ENCODE peak calls at places on chromosomes 1 and 21, in four cellular contexts. Y, N, V and G are unnamed samples.
A peak's percentile ranks its signal among the peaks of the same experiment; 100 is the strongest.

GRCh38 chr1:6096243-6097116 is 50.8 kb downstream of the KCNAB2 start:
- DNase-seq in N (no peak), Y (no peak), V (peak; percentile 27), G (no peak)

GRCh38 chr1:10271869-10272268 is 61.5 kb downstream of the KIF1B start:
- DNase-seq in N (no peak), V (no peak), Y (no peak), G (no peak)

GRCh38 chr1:212118872-212119260 is 83.3 kb downstream of the DTL start:
- DNase-seq in N (no peak), Y (no peak), V (no peak), G (no peak)

GRCh38 chr1:38095337-38096030 is 48.9 kb upstream of the POU3F1 start:
- DNase-seq in N (no peak), V (no peak), Y (no peak), G (no peak)

GRCh38 chr1:99970713-99971255 is 988 bp downstream of the SLC35A3 start:
- DNase-seq in V (no peak), Y (peak; percentile 11), N (no peak), G (no peak)

GRCh38 chr1:154624756-154625643 is 17.0 kb upstream of the ADAR start:
- DNase-seq in Y (peak; percentile 65), N (peak; percentile 89), V (no peak), G (peak; percentile 57)

GRCh38 chr1:180291004-180291403 is 60.9 kb downstream of the LHX4 start:
- DNase-seq in N (no peak), Y (peak; percentile 74), V (no peak), G (no peak)

GRCh38 chr1:44553771-44554170 is 120.5 kb downstream of the TMEM53 start:
- DNase-seq in N (peak; percentile 71), V (no peak), Y (peak; percentile 68), G (peak; percentile 27)

GRCh38 chr1:28510350-28511223 is 4.7 kb downstream of the RCC1 start:
- DNase-seq in V (no peak), N (peak; percentile 36), Y (peak; percentile 63), G (peak; percentile 69)

DNA sequence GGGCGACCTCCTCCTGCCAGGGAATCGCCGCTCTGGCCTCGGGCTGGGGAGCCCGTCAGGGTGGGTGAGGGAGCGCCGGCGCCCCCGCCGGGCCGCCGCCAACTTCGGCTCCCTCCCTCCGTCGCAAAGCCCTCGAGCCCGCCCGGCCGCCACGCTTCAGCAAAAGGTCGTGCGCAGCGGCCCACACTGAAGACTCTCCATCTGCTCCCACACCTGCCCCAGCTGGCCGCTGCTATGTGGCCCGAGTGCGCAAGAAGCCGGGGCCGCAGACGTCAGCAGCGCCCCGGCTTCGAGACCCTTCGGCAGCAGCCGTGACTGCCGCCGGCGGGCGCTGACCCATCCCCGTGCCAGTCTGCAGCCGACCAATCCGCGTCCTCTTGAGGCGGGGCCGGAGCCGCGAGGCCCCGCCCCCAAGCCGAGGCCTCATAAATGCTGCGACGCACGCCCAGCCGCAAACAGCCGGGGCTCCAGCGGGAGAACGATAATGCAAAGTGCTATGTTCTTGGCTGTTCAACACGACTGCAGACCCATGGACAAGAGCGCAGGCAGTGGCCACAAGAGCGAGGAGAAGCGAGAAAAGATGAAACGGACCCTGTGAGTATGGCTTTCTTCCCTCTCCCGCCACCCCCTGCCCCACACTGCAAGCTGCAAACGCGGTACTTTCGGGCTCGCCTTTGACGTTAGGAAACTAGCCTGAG is at the start of gene RGS2:
- DNase-seq in Y (peak; percentile 92), V (peak; percentile 93), N (peak; percentile 84), G (peak; percentile 89)
- TF ChIP-seq CTCF in Y (no peak), V (no peak), N (peak; percentile 64), G (no peak)

GRCh38 chr1:220527279-220528048 is 472 bp upstream of the MARK1 start:
- DNase-seq in Y (peak; percentile 6), N (no peak), V (peak; percentile 36), G (peak; percentile 21)
- TF ChIP-seq CTCF in Y (no peak), N (no peak), V (no peak), G (no peak)

GRCh38 chr1:227791425-227792090 is 23.9 kb upstream of the PRSS38 start:
- DNase-seq in N (no peak), Y (no peak), V (no peak), G (no peak)

GRCh38 chr1:227793079-227793947 is 22.2 kb upstream of the PRSS38 start:
- DNase-seq in N (no peak), Y (no peak), V (no peak), G (peak; percentile 35)

GRCh38 chr1:227793948-227794812 is 21.3 kb upstream of the PRSS38 start:
- DNase-seq in Y (peak; percentile 42), N (peak; percentile 79), V (no peak), G (peak; percentile 97)

GRCh38 chr1:227790868-227791267 is 24.6 kb upstream of the PRSS38 start:
- DNase-seq in V (no peak), Y (no peak), N (no peak), G (no peak)

DNA sequence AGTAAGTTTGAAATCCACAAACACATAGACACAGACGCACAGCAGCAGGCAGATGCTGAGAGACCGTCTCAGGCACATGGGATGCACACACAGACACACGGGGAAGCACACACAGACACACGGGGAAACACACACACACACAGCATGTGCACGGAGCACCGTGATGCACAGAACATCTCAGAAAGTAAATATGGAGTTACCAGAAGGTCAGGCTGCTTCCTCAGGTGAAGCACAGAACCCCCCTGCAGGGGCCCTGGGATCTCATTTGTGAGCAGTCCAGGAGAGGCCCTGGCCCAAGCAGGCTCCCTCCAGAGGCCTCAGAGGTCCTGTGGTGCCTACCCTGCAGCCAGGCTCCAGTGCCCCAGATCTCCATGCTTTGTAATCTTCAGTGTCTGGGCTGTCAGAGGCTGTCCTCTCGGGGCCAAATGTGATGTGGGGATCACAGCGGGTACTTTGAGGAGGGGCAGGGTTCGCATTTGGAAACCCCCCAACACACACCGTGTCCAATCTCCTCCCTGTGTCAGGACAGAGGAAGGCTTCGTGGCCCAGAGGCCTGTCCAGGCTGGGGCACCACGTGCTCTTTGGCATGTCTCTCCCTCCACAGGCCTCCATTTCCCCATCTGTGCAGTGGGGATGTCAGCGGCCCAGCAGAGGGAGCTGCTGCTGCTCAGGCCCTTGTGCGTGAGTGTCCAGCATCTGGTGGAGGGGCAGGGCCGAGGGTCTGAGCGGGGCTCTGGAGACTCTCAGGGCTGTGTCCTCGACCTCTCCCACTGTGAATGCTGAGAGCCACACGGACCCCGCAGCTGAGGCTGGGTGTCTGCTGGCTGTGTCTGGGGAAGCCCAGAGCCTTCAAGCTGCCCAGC is 23.0 kb upstream of the PRSS38 start:
- DNase-seq in Y (no peak), N (no peak), V (no peak), G (no peak)
- TF ChIP-seq CTCF in Y (no peak), N (peak; percentile 54), V (no peak), G (no peak)

GRCh38 chr1:201147396-201148015 is 6.8 kb downstream of the TMEM9 start:
- DNase-seq in V (no peak), N (no peak), Y (no peak), G (no peak)

GRCh38 chr1:201145132-201145531 is 9.1 kb downstream of the TMEM9 start:
- DNase-seq in Y (no peak), N (no peak), V (no peak), G (no peak)

GRCh38 chr1:201145816-201146215 is 8.5 kb downstream of the TMEM9 start:
- DNase-seq in Y (no peak), V (no peak), N (no peak), G (no peak)

GRCh38 chr1:201146626-201147390 is 7.5 kb downstream of the TMEM9 start:
- DNase-seq in N (no peak), Y (no peak), V (no peak), G (no peak)

GRCh38 chr1:201149400-201149799 is 4.9 kb downstream of the TMEM9 start:
- DNase-seq in N (peak; percentile 40), V (no peak), Y (peak; percentile 53), G (peak; percentile 55)
- TF ChIP-seq CTCF in N (peak; percentile 77), V (no peak), Y (peak; percentile 27), G (peak; percentile 28)

GRCh38 chr21:42655797-42656770 is 2.7 kb downstream of the PDE9A start:
- DNase-seq in N (no peak), V (no peak), Y (no peak), G (no peak)

GRCh38 chr21:42653492-42654061 is at the start of gene PDE9A:
- DNase-seq in V (peak; percentile 81), Y (no peak), N (no peak), G (peak; percentile 31)

GRCh38 chr21:42654913-42655796 is 1.7 kb downstream of the PDE9A start:
- DNase-seq in V (no peak), N (no peak), Y (no peak), G (no peak)

GRCh38 chr21:42652527-42653491 is 612 bp upstream of the PDE9A start:
- DNase-seq in V (peak; percentile 80), N (no peak), Y (peak; percentile 37), G (peak; percentile 73)

DNA sequence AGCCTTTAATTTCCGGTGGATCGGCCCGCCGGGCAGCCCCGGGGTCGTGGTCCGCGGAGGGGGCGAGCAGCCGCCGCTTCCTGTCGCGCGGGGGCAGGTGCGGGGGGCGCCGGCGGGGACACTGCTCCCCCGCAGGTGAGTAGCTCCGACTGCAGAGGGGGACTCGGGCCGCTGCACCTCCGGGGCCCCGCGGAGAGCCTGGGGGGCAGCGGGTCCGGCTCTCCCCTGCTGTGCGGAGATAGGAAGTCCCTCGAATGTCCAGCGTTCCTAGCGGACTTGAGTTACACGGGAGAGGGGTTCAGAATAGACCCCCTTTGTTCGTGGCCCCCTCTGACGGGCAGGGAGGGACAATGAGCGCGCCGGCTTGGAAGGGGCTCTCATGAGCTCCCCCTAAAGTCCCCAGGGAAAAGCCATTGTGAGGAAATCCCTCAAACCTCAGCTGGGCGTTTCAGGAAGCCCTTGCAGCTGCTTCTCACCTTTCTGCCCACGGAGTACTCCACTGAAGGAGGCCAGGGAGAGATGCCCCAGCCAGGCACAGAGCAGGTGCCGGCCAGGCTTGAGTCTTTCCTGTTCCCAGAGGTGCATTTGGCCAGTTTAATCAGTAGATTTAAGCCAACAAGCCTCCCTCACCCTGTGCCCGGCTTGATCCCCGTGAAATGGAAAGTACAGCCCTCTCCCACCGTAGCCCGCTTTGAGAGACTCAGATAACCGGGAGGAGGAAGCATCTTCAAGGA is 925 bp downstream of the PDE9A start:
- DNase-seq in V (no peak), Y (no peak), N (no peak), G (peak; percentile 43)
- TF ChIP-seq CTCF in V (no peak), Y (no peak), N (no peak), G (no peak)

DNA sequence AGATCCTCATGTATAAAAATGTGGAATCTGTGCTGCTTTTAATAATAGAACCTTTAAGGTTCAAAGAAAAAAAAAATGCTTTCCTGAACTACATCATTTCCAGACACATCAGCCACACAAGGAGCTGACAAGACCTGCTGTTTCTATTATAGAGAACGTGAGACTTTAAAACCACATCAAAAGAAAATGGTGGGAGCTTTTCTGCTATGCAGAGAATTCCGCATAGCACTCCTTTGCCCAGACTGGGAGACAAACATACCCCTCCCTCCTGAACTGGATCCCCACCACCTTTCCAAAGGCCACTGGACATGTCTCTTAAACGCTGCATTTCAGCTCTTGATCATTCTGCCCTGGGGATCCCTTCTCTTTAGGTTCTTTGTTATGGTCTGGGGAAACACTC is 41.9 kb downstream of the TRIT1 start:
- DNase-seq in Y (no peak), N (no peak), V (no peak), G (no peak)
- TF ChIP-seq CTCF in Y (no peak), N (no peak), V (no peak), G (no peak)